ENCODE peak calls at places on chromosomes 4 and X, in eight cellular contexts. T is pancreas; P is WERI-Rb-1; B is ascending aorta; A is cardiac fibroblast; U is CD8-positive, alpha-beta T cell; L is IMR-90; J is left lung. V is an unnamed sample.

GRCh38 chrX:10821293-10821692 is 200.9 kb upstream of the MID1 start:
- DNase-seq in T (no peak), J (no peak), P (no peak), L (no peak), B (no peak), U (no peak), A (no peak), V (no peak)

GRCh38 chrX:4579480-4579879 is 866.0 kb upstream of the PRKX start:
- DNase-seq in T (no peak), U (no peak), P (no peak), A (no peak), B (no peak), J (no peak), L (no peak), V (no peak)

GRCh38 chrX:68824565-68825125 is 4.2 kb upstream of the EFNB1 start:
- DNase-seq in P (no peak), T (no peak), L (no peak), U (no peak), A (no peak), J (no peak), B (peak), V (no peak)

GRCh38 chr4:184649971-184650855 is 675 bp downstream of the PRIMPOL start:
- DNase-seq in P (peak), U (no peak), B (peak), A (peak), T (peak), J (peak), L (peak), V (no peak)

GRCh38 chr4:150662686-150663085 is 80.7 kb downstream of the MAB21L2 start:
- DNase-seq in L (no peak), J (no peak), U (no peak), P (no peak), B (no peak), A (no peak), T (no peak), V (no peak)

GRCh38 chr4:107391009-107391629 is 328.9 kb downstream of the PAPSS1 start:
- DNase-seq in L (no peak), T (no peak), A (no peak), P (no peak), U (no peak), B (no peak), J (no peak), V (no peak)

GRCh38 chrX:12702509-12703091 is 88.6 kb upstream of the PRPS2 start:
- DNase-seq in A (no peak), U (no peak), T (no peak), B (no peak), L (no peak), J (no peak), P (peak), V (peak)

GRCh38 chr4:130563185-130563890 is 1467.4 kb downstream of the C4orf33 start:
- DNase-seq in P (peak), A (peak), B (peak), T (peak), U (no peak), J (peak), L (peak), V (peak)

GRCh38 chr4:17690898-17691297 is 76.5 kb downstream of the MED28 start:
- DNase-seq in A (no peak), T (no peak), J (no peak), P (no peak), L (no peak), U (no peak), B (no peak), V (no peak)

GRCh38 chr4:40910706-40911105 is 161.0 kb downstream of the NSUN7 start:
- DNase-seq in L (peak), T (no peak), U (no peak), J (no peak), P (no peak), A (peak), B (no peak), V (no peak)

GRCh38 chr4:53734584-53735363 is 143.5 kb upstream of the LNX1 start:
- DNase-seq in P (no peak), B (no peak), L (peak), U (no peak), T (no peak), A (peak), J (no peak), V (no peak)

GRCh38 chr4:1408418-1408817 is 2.2 kb upstream of the NKX1-1 start:
- DNase-seq in B (no peak), A (no peak), L (no peak), T (no peak), P (peak), U (no peak), J (peak), V (peak)

GRCh38 chrX:24415921-24416320 is 49.2 kb upstream of the PDK3 start:
- DNase-seq in B (no peak), P (no peak), T (no peak), U (no peak), L (no peak), A (no peak), J (no peak), V (no peak)

GRCh38 chr4:98377626-98378025 is 116.4 kb downstream of the RAP1GDS1 start:
- DNase-seq in P (no peak), U (no peak), A (peak), J (no peak), T (no peak), B (no peak), L (peak), V (no peak)

GRCh38 chr4:102557636-102558035 is 56.5 kb downstream of the NFKB1 start:
- DNase-seq in J (no peak), U (no peak), P (no peak), T (no peak), A (no peak), L (no peak), B (no peak), V (no peak)

GRCh38 chrX:19776753-19777152 is 110.6 kb downstream of the SH3KBP1 start:
- DNase-seq in J (no peak), L (no peak), T (no peak), B (no peak), U (peak), P (no peak), A (no peak), V (no peak)

GRCh38 chrX:148580016-148580415 is 79.6 kb downstream of the AFF2 start:
- DNase-seq in P (no peak), U (no peak), J (no peak), L (no peak), T (no peak), B (no peak), A (no peak), V (no peak)

GRCh38 chr4:182877326-182877883 is 39.8 kb downstream of the DCTD start:
- DNase-seq in L (no peak), T (no peak), B (peak), P (no peak), U (no peak), J (no peak), A (no peak), V (peak)

GRCh38 chr4:146049802-146050201 is 111.2 kb upstream of the ZNF827 start:
- DNase-seq in T (no peak), L (no peak), B (no peak), A (no peak), J (no peak), P (no peak), U (no peak), V (no peak)

GRCh38 chrX:126770179-126770578 is 49.4 kb upstream of the PRR32 start:
- DNase-seq in U (no peak), A (no peak), T (no peak), B (no peak), P (peak), L (no peak), J (no peak), V (peak)

GRCh38 chrX:97006167-97006566 is 122.5 kb downstream of the RPA4 start:
- DNase-seq in P (no peak), J (no peak), L (no peak), T (no peak), U (no peak), B (no peak), A (no peak), V (no peak)

GRCh38 chr4:128384091-128384520 is 96.5 kb upstream of the PGRMC2 start:
- DNase-seq in J (no peak), B (no peak), P (no peak), T (no peak), L (peak), U (no peak), A (peak), V (no peak)

GRCh38 chr4:137307806-137308205 is 224.5 kb downstream of the PCDH18 start:
- DNase-seq in U (no peak), P (no peak), T (no peak), B (peak), A (peak), L (peak), J (no peak), V (no peak)

GRCh38 chrX:99939883-99940232 is 470.2 kb downstream of the PCDH19 start:
- DNase-seq in L (no peak), T (no peak), U (no peak), P (no peak), B (no peak), J (no peak), A (no peak), V (no peak)

GRCh38 chrX:107856289-107856688 is 30.6 kb downstream of the MID2 start:
- DNase-seq in J (no peak), B (no peak), T (no peak), P (no peak), A (no peak), L (no peak), U (no peak), V (no peak)

GRCh38 chr4:51999250-51999649 is 20.9 kb downstream of the LRRC66 start:
- DNase-seq in U (no peak), T (no peak), L (no peak), J (no peak), P (no peak), A (no peak), B (no peak), V (no peak)

GRCh38 chr4:147368948-147369347 is 111.9 kb upstream of the EDNRA start:
- DNase-seq in T (no peak), A (no peak), B (no peak), J (no peak), U (no peak), P (no peak), L (peak), V (no peak)

GRCh38 chr4:2591189-2591588 is 54.7 kb downstream of the FAM193A start:
- DNase-seq in B (no peak), A (peak), P (peak), U (no peak), J (peak), T (no peak), L (peak), V (peak)

GRCh38 chrX:39767446-39767845 is 330.3 kb downstream of the BCOR start:
- DNase-seq in J (no peak), T (no peak), B (no peak), A (no peak), P (no peak), U (no peak), L (peak), V (no peak)

GRCh38 chrX:97685753-97686152 is 802.0 kb downstream of the RPA4 start:
- DNase-seq in B (no peak), A (peak), P (peak), J (no peak), L (peak), T (no peak), U (no peak), V (peak)

GRCh38 chrX:142898164-142898563 is 127.6 kb upstream of the SPANXN4 start:
- DNase-seq in T (no peak), U (no peak), P (no peak), A (no peak), L (no peak), J (no peak), B (no peak), V (no peak)

GRCh38 chr4:2321279-2322196 is 59.6 kb upstream of the MXD4 start:
- DNase-seq in B (no peak), T (no peak), U (no peak), J (no peak), L (no peak), A (no peak), P (no peak), V (peak)

GRCh38 chrX:134558133-134558532 is 98.2 kb downstream of the HPRT1 start:
- DNase-seq in P (no peak), U (no peak), B (no peak), A (no peak), T (no peak), L (no peak), J (no peak), V (no peak)

GRCh38 chr4:11765849-11766453 is 337.3 kb upstream of the HS3ST1 start:
- DNase-seq in L (peak), P (peak), T (no peak), J (no peak), A (peak), U (no peak), B (no peak), V (peak)

GRCh38 chr4:110091426-110091825 is 107.0 kb downstream of the ELOVL6 start:
- DNase-seq in B (no peak), U (no peak), A (peak), J (no peak), P (no peak), L (peak), T (no peak), V (no peak)

GRCh38 chr4:24519649-24520048 is 64.7 kb downstream of the DHX15 start:
- DNase-seq in P (no peak), T (no peak), U (no peak), J (no peak), B (no peak), L (peak), A (peak), V (no peak)

GRCh38 chr4:20760053-20760452 is 59.8 kb downstream of the PACRGL start:
- DNase-seq in J (no peak), A (peak), L (no peak), B (no peak), P (no peak), T (no peak), U (no peak), V (peak)

GRCh38 chr4:179225594-179225993 is 1783.4 kb upstream of the AGA start:
- DNase-seq in U (no peak), J (no peak), B (no peak), P (no peak), L (peak), T (no peak), A (no peak), V (no peak)

GRCh38 chrX:119635179-119635578 is 29.0 kb upstream of the NKRF start:
- DNase-seq in U (no peak), B (no peak), A (no peak), J (no peak), P (no peak), T (no peak), L (no peak), V (no peak)
- H3K4me3 ChIP-seq in U (no peak), B (no peak), A (no peak), J (no peak), P (no peak), T (no peak), L (no peak), V (no peak)

GRCh38 chrX:8689473-8689872 is 42.5 kb downstream of the ANOS1 start:
- DNase-seq in B (no peak), U (no peak), J (no peak), L (no peak), P (no peak), A (no peak), T (no peak), V (no peak)
- H3K4me3 ChIP-seq in B (no peak), U (no peak), J (no peak), L (no peak), P (no peak), A (no peak), T (no peak), V (no peak)

DNA sequence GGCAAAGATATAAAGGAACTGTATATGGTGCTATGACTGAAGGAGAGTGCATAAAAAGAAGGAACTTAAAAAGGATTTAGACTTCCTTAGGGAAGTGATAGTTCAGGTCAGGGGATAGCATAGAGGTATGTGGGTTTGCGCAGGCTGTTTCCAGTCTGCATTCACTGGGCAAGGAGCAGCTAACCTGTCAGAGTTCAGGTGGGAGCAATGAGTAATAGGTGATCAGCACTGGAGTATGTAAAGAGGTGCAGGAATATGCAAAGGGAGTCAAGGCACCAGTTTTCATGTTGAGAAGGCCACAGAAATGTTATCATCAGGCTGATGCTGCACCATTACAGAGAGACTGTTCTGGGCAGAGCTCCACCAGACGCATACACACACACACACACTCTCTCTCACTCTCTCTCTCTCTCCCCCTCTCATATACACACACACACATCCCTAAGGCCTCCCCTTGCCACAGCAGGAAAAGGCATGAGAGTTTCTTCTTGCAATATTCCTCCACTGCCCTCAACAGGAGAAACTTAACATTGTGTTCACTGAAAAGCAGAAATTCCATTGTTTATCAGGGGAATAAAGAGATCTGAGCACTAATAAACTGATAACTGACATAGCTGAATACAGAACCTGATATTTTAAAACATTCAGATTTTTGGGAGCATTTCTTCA is 256.4 kb upstream of the GRID2 start:
- DNase-seq in T (no peak), P (no peak), B (no peak), L (peak), J (no peak), A (peak), U (no peak), V (peak)
- H3K4me3 ChIP-seq in T (no peak), P (no peak), B (no peak), L (no peak), J (no peak), A (no peak), U (no peak), V (no peak)

GRCh38 chrX:2401590-2402360 is 99.0 kb downstream of the DHRSX start:
- DNase-seq in T (no peak), J (no peak), P (no peak), A (no peak), B (no peak), U (no peak), L (no peak), V (no peak)

GRCh38 chrX:2398341-2398656 is 102.5 kb downstream of the DHRSX start:
- DNase-seq in U (no peak), B (no peak), T (no peak), P (no peak), J (no peak), A (no peak), L (no peak), V (no peak)

GRCh38 chrX:2401201-2401589 is 99.6 kb downstream of the DHRSX start:
- DNase-seq in A (no peak), B (no peak), T (no peak), P (no peak), U (no peak), L (no peak), J (no peak), V (no peak)

GRCh38 chrX:2404816-2405215 is 96.0 kb downstream of the DHRSX start:
- DNase-seq in P (no peak), T (no peak), J (no peak), A (no peak), U (no peak), L (no peak), B (no peak), V (no peak)

DNA sequence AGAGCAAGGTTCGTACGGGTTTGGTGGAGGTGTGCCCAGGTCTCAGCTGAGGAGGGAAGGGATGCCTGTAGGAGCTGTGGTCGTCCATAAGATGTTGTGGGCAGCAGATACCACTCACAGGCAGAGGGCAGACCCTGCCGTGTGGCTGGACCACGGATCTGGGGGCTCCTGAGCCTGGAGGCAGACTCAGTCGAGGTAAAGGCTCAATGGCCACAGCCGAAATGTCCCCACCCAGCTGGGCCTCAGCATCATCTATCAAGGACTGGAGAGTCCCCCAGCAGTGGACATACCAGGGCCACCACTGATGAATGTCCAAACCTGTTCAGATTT is 98.5 kb downstream of the DHRSX start:
- DNase-seq in J (no peak), T (no peak), B (no peak), U (no peak), P (no peak), A (no peak), L (no peak), V (no peak)
- H3K4me3 ChIP-seq in J (no peak), T (no peak), B (no peak), U (no peak), P (no peak), A (no peak), L (no peak), V (no peak)

GRCh38 chr4:159534655-159535054 is 431.8 kb downstream of the RAPGEF2 start:
- DNase-seq in B (no peak), A (no peak), L (no peak), J (no peak), P (no peak), U (no peak), T (no peak), V (no peak)
- H3K4me3 ChIP-seq in B (no peak), A (no peak), L (no peak), J (no peak), P (no peak), U (no peak), T (no peak), V (no peak)

GRCh38 chr4:89009107-89009506 is 47.9 kb downstream of the FAM13A start:
- DNase-seq in L (no peak), B (no peak), A (no peak), P (no peak), J (no peak), U (no peak), T (no peak), V (no peak)
- H3K4me3 ChIP-seq in L (no peak), B (no peak), A (no peak), P (peak), J (no peak), U (no peak), T (no peak), V (no peak)

GRCh38 chr4:112147697-112148096 is 2.4 kb downstream of the FAM241A start:
- DNase-seq in P (no peak), L (no peak), A (peak), B (no peak), J (no peak), U (no peak), T (no peak), V (no peak)
- H3K4me3 ChIP-seq in P (no peak), L (no peak), A (no peak), B (no peak), J (no peak), U (no peak), T (no peak), V (no peak)

GRCh38 chrX:41045960-41046567 is 39.2 kb upstream of the USP9X start:
- DNase-seq in P (no peak), B (no peak), L (peak), A (peak), T (no peak), J (no peak), U (no peak), V (peak)

GRCh38 chrX:41047878-41048534 is 37.2 kb upstream of the USP9X start:
- DNase-seq in L (no peak), P (no peak), J (no peak), B (no peak), A (no peak), T (no peak), U (no peak), V (no peak)

DNA sequence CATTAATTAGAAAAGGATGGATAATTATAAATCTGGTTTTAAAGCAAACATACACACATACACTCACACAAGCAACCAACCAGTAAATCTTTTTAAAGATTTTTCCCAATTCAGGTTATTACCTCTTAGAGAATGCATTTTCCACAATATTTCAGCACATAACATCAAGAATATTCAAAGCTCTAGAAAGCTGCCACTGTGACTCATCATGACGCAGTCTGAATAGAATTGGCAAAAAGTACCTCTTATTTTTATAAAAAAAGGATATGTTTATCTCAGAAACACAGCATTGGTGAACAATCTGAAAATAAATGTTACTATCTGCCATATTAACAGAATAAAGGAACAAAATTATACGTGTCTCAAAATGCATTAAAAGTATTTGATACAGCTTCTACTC is 41.3 kb upstream of the USP9X start:
- DNase-seq in T (no peak), J (no peak), P (no peak), L (peak), U (no peak), A (peak), B (no peak), V (no peak)
- H3K4me3 ChIP-seq in T (no peak), J (no peak), P (no peak), L (no peak), U (no peak), A (no peak), B (no peak), V (no peak)

GRCh38 chrX:13742397-13743176 is 8.0 kb downstream of the OFD1 start:
- DNase-seq in A (peak), T (no peak), B (no peak), L (no peak), U (peak), J (no peak), P (no peak), V (peak)
- H3K4me3 ChIP-seq in A (no peak), T (no peak), B (no peak), L (no peak), U (no peak), J (no peak), P (no peak), V (no peak)

V was measured in H7.